ENCODE peak calls at places on chromosomes 2 and 18, in nine cellular contexts. S, N, A, K, J, F, X, Y and D are unnamed samples. For H3K27me3, the result is how much of the 10 kb centered on the place peaks cover.

GRCh38 chr2:9206991-9207640 is 504 bp downstream of the ASAP2 start:
- DNase-seq in J (peak), N (no peak), K (peak), A (peak), S (no peak), Y (no peak), F (no peak), X (no peak), D (peak)

GRCh38 chr2:158726906-158727592 is 68.1 kb upstream of the DAPL1 start:
- DNase-seq in K (no peak), N (no peak), J (no peak), Y (no peak), A (no peak), S (peak), X (no peak), F (no peak), D (no peak)

GRCh38 chr18:38422216-38422615 is 856.6 kb upstream of the CELF4 start:
- DNase-seq in N (no peak), Y (no peak), A (no peak), S (no peak), J (no peak), X (no peak), F (no peak), K (no peak), D (no peak)

GRCh38 chr2:237296756-237297155 is 117.2 kb downstream of the COL6A3 start:
- DNase-seq in F (no peak), X (no peak), J (no peak), A (no peak), K (no peak), N (no peak), Y (no peak), S (no peak), D (no peak)

GRCh38 chr2:232843860-232844259 is 26.2 kb upstream of the SNORC start:
- DNase-seq in F (no peak), K (no peak), S (peak), N (no peak), Y (no peak), X (no peak), J (no peak), A (no peak), D (no peak)

GRCh38 chr18:34224423-34225217 is at the start of gene NOL4:
- DNase-seq in K (no peak), N (peak), X (peak), S (peak), Y (peak), F (peak), A (peak), J (peak), D (peak)

GRCh38 chr2:27202829-27203228 is 9.0 kb upstream of the ATRAID start:
- DNase-seq in F (no peak), S (no peak), N (no peak), X (no peak), J (no peak), Y (peak), K (no peak), A (no peak), D (no peak)

GRCh38 chr2:218990612-218991011 is 2.6 kb downstream of the CRYBA2 start:
- DNase-seq in K (no peak), A (no peak), Y (no peak), X (no peak), F (no peak), S (no peak), N (no peak), J (no peak), D (no peak)

GRCh38 chr2:3951131-3951954 is 248.0 kb downstream of the DCDC2C start:
- DNase-seq in K (no peak), J (no peak), Y (no peak), N (no peak), F (no peak), X (no peak), A (no peak), S (no peak), D (no peak)

GRCh38 chr2:20427931-20428526 is 18.8 kb upstream of the RHOB start:
- DNase-seq in Y (no peak), J (no peak), A (no peak), K (peak), S (peak), F (no peak), N (no peak), X (peak), D (peak)

GRCh38 chr2:101871480-101871879 is 120.3 kb upstream of the IL1R2 start:
- DNase-seq in K (no peak), S (no peak), J (no peak), Y (no peak), A (no peak), N (no peak), F (no peak), X (no peak), D (no peak)

GRCh38 chr2:28906376-28906775 is 11.9 kb downstream of the WDR43 start:
- DNase-seq in F (no peak), N (no peak), K (no peak), X (no peak), A (no peak), Y (no peak), J (no peak), S (no peak), D (no peak)

GRCh38 chr2:207282916-207283315 is 117.2 kb upstream of the KLF7 start:
- DNase-seq in S (no peak), N (no peak), Y (peak), A (no peak), K (no peak), F (no peak), X (no peak), J (no peak), D (no peak)

DNA sequence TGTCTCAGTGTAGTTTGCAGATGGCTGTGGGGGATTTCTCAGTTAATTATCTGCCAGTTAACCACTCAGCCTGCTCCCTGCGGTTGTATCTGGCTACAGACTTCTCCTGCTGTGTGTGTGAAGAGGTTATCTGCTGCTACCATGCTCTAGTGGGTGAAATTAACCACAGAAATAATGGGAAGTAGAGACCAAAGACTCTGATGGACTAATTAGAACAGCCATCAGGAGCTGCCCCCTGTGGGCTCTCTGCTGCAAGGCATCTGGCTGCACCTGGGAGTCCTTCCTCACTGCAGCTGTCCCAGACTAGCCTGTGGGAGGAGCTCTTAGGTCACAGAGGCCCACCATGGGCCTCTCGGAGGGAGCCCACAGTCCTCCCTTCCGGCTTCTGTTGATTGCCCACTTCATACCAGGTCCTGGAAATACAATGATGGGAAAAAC is 66.6 kb downstream of the CTIF start:
- DNase-seq in S (no peak), K (no peak), A (no peak), J (no peak), F (peak), Y (no peak), X (no peak), N (no peak), D (no peak)
- TF ChIP-seq CTCF in S (peak), K (no peak), A (no peak), J (no peak), F (peak), Y (peak), X (no peak), N (no peak), D (no peak)

GRCh38 chr2:119487434-119488244 is 36.6 kb downstream of the SCTR start:
- DNase-seq in F (no peak), Y (no peak), S (no peak), A (peak), K (peak), N (peak), J (peak), X (peak), D (no peak)

GRCh38 chr2:119490106-119490505 is 34.2 kb downstream of the SCTR start:
- DNase-seq in Y (no peak), S (no peak), J (no peak), N (no peak), A (no peak), X (no peak), K (no peak), F (no peak), D (no peak)

GRCh38 chr2:119486886-119487285 is 37.4 kb downstream of the SCTR start:
- DNase-seq in A (no peak), S (no peak), F (no peak), X (no peak), Y (no peak), N (no peak), K (peak), J (no peak), D (no peak)

GRCh38 chr2:119489232-119489952 is 34.9 kb downstream of the SCTR start:
- DNase-seq in Y (no peak), N (peak), A (peak), K (no peak), J (no peak), X (no peak), S (no peak), F (no peak), D (no peak)

DNA sequence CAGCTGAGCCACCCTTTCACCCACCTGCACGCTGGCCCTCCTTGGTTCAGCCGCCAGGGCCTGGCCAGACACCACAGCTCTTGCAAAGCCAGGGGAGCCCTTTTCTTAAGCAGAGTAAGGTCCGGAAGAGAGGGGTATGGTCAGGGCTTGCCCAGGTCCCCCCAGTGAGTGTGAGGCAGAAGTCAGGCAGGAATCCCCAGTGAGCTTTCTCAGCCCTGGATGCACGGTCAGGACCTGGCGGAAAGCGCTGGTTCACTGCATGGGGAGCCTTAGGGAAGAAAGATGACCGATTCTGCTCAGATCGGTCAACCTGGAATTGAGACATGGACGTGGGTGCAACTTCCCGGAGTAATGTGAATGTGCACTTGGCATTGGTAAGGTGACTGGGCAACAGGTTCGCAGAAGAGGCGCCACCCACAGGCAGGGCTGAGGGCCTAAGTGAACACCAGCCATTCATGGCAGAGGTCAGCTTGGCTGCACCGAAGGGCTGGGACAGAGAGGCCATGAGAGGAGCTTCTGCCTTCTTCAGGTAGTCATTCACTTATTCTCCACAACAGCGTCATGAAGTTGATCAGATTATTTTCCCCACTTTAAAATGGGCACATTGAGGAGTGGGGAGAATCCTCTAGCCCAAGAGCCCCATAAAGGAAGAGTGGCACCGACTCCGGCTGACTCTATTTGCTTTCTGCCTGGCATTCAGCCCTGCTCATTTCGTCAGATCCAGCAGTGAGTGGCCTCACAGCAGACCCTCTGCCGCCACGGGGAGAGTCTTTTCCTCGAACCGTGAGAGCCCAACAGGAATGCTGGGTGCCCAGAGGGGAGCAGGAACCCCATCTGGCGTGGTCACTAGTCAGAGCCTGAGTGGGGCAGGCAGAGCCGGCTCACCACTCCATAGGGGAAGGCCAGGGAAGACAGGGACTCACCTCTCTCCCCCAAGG is 35.8 kb downstream of the SCTR start:
- DNase-seq in Y (no peak), S (no peak), N (peak), X (peak), A (peak), F (no peak), K (peak), J (peak), D (no peak)
- H3K27me3 ChIP-seq in Y (under half), S (under half), N (under half), X (under half), A (under half), F (under half), K (under half), J (under half), D (under half)

GRCh38 chr2:134918518-134919359 is at the start of gene CCNT2:
- DNase-seq in S (peak), F (peak), Y (peak), A (peak), K (peak), N (peak), X (peak), J (peak), D (peak)
- TF ChIP-seq CTCF in S (no peak), F (no peak), Y (no peak), A (peak), K (no peak), N (no peak), X (no peak), J (peak), D (no peak)

DNA sequence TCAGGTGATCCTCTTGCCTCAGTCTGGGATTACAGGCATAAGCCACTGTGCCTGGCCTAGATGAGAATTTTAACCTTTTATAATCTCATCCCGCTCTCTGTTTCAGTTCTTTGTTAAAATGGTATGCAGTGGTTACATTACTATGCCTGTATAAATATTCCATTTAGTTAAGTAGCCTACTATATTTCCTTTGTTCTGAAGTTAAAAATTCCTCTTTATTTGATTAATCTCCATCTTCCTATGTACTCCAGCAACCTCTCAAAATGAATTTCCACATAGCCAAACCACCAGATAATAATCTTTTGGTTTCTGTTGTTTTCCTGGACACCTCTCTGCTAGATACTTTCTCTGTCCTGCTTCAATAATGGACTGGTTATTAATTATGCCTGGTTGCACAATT is 15.8 kb downstream of the RAB10 start:
- DNase-seq in N (no peak), F (no peak), Y (peak), S (no peak), A (no peak), J (no peak), X (no peak), K (no peak), D (no peak)
- H3K27me3 ChIP-seq in N (under half), F (under half), Y (under half), S (under half), A (under half), J (under half), X (under half), K (under half), D (under half)

GRCh38 chr18:76479351-76480238 is 15.4 kb downstream of the ZNF516 start:
- DNase-seq in K (peak), N (no peak), J (no peak), S (no peak), F (no peak), X (peak), A (no peak), Y (no peak), D (no peak)
- TF ChIP-seq CTCF in K (no peak), N (no peak), J (no peak), S (no peak), F (no peak), X (no peak), A (no peak), Y (no peak), D (no peak)